ENCODE peak calls at places on chromosomes 6 and 20, in eight cellular contexts. X is activated T-cell treated with anti-CD3 and anti-CD28 coated beads, Interleukin-2, amount 50 U/mL, for 48 hours; O is activated naive CD8-positive, alpha-beta T cell treated with anti-CD3 and anti-CD28 coated beads, Interleukin-2, amount 50 U/mL, for 24 hours; D is fibroblast of the conjunctiva; W is PC-3; U is NCI-H69; Q is RPMI7951; S is iPS-NIHi11. L is an unnamed sample.

GRCh38 chr6:109485536-109485935 is 2.5 kb upstream of the ZBTB24 start:
- DNase-seq in D (no peak), X (no peak), Q (no peak), S (no peak), W (peak), U (no peak), O (no peak), L (no peak)

GRCh38 chr6:3202999-3203696 is 24.3 kb downstream of the TUBB2B start:
- DNase-seq in W (no peak), O (no peak), Q (peak), D (no peak), U (no peak), X (no peak), S (no peak), L (no peak)

GRCh38 chr6:169956580-169956979 is 205.2 kb downstream of the ERMARD start:
- DNase-seq in S (no peak), D (no peak), Q (no peak), X (peak), W (no peak), O (no peak), U (no peak), L (no peak)

GRCh38 chr6:95973976-95974375 is 41.8 kb upstream of the FUT9 start:
- DNase-seq in D (no peak), O (no peak), U (no peak), S (no peak), W (peak), X (no peak), Q (no peak), L (no peak)

GRCh38 chr6:28303570-28303969 is 22.2 kb downstream of the PGBD1 start:
- DNase-seq in O (no peak), D (no peak), Q (no peak), U (no peak), S (no peak), X (no peak), W (no peak), L (no peak)

GRCh38 chr6:56954389-56955170 is at the start of gene BEND6:
- DNase-seq in D (peak), U (peak), W (peak), O (peak), Q (peak), S (peak), X (peak), L (peak)

GRCh38 chr6:54238407-54238806 is 69.8 kb upstream of the TINAG start:
- DNase-seq in O (no peak), U (no peak), X (no peak), Q (peak), W (peak), D (peak), S (no peak), L (no peak)

GRCh38 chr20:19249515-19249914 is 37.1 kb downstream of the SLC24A3 start:
- DNase-seq in D (no peak), W (peak), O (no peak), X (no peak), Q (peak), S (peak), U (peak), L (peak)

GRCh38 chr6:137309078-137309762 is 90.0 kb upstream of the IFNGR1 start:
- DNase-seq in S (peak), U (peak), X (no peak), W (peak), O (peak), D (peak), Q (peak), L (peak)

GRCh38 chr6:38239719-38240451 is 399.8 kb downstream of the BTBD9 start:
- DNase-seq in U (peak), O (no peak), S (no peak), Q (peak), X (no peak), D (no peak), W (peak), L (no peak)

GRCh38 chr20:12276011-12276673 is 358.4 kb downstream of the BTBD3 start:
- DNase-seq in X (no peak), D (no peak), W (peak), O (no peak), U (no peak), S (no peak), Q (no peak), L (peak)

GRCh38 chr6:13278184-13278583 is 50.2 kb downstream of the TBC1D7 start:
- DNase-seq in Q (no peak), O (peak), X (no peak), U (peak), D (no peak), W (no peak), S (peak), L (no peak)

GRCh38 chr6:31820051-31820389 is 4.7 kb downstream of the HSPA1A start:
- DNase-seq in W (peak), O (no peak), X (no peak), Q (no peak), D (no peak), S (no peak), U (peak), L (no peak)

GRCh38 chr20:25461281-25461650 is 53.8 kb downstream of the GINS1 start:
- DNase-seq in Q (no peak), O (no peak), D (no peak), U (no peak), S (no peak), W (no peak), X (no peak), L (no peak)

GRCh38 chr20:42531675-42531985 is 658.1 kb downstream of the PTPRT start:
- DNase-seq in X (no peak), U (no peak), W (no peak), O (no peak), Q (no peak), S (no peak), D (no peak), L (no peak)

GRCh38 chr20:48236485-48237055 is 451.3 kb upstream of the SULF2 start:
- DNase-seq in O (no peak), W (no peak), S (no peak), U (peak), X (no peak), Q (no peak), D (no peak), L (no peak)

GRCh38 chr6:121630716-121631115 is 195.3 kb downstream of the GJA1 start:
- DNase-seq in W (peak), D (no peak), U (no peak), S (no peak), X (no peak), O (no peak), Q (no peak), L (peak)

GRCh38 chr6:150770631-150771030 is 94.9 kb upstream of the MTHFD1L start:
- DNase-seq in Q (no peak), D (peak), U (no peak), X (no peak), O (no peak), S (no peak), W (no peak), L (peak)

GRCh38 chr6:23414204-23414501 is 711.9 kb upstream of the NRSN1 start:
- DNase-seq in Q (peak), D (peak), O (no peak), U (peak), X (no peak), W (peak), S (no peak), L (peak)

GRCh38 chr6:84779380-84779779 is 15.0 kb upstream of the TBX18 start:
- DNase-seq in U (no peak), O (no peak), W (peak), S (no peak), Q (peak), X (no peak), D (no peak), L (peak)

GRCh38 chr6:816510-817084 is 123.7 kb upstream of the EXOC2 start:
- DNase-seq in W (no peak), O (peak), D (no peak), X (peak), S (no peak), U (no peak), Q (no peak), L (no peak)

GRCh38 chr6:19472850-19473249 is 364.3 kb upstream of the ID4 start:
- DNase-seq in O (no peak), U (peak), S (peak), X (peak), Q (no peak), D (no peak), W (peak), L (peak)

GRCh38 chr20:46145646-46146045 is 27.5 kb downstream of the CD40 start:
- DNase-seq in D (no peak), U (peak), S (peak), O (no peak), X (no peak), Q (no peak), W (no peak), L (no peak)

GRCh38 chr20:37294262-37294981 is 5.0 kb downstream of the MANBAL start:
- DNase-seq in X (no peak), U (no peak), O (no peak), S (no peak), W (no peak), D (no peak), Q (peak), L (no peak)

GRCh38 chr20:17966432-17967312 is 1.9 kb downstream of the SNX5 start:
- DNase-seq in O (no peak), W (peak), D (no peak), U (peak), S (no peak), Q (peak), X (no peak), L (peak)

GRCh38 chr6:142297996-142298753 is 3.6 kb upstream of the ADGRG6 start:
- DNase-seq in S (no peak), W (peak), Q (peak), D (no peak), U (no peak), O (no peak), X (no peak), L (peak)

GRCh38 chr6:136035378-136036070 is 184.0 kb downstream of the PDE7B start:
- DNase-seq in X (no peak), S (no peak), Q (no peak), W (no peak), D (no peak), U (no peak), O (no peak), L (peak)

L was measured in MCF 10A.